ENCODE peak calls at places on chromosomes 7 and 10, in ten cellular contexts. L is HEK293T, Y is NB4, D is EH, V is HuH-7, U is fibroblast of mammary gland, N is lung, I is heart right ventricle, S is bronchial epithelial cell, B is NCI-H774. Q is an unnamed sample.

GRCh38 chr10:72274730-72275350 is 1.1 kb downstream of the DDIT4 start:
- DNase-seq in L (peak), Y (peak), D (peak), V (no peak), U (peak), N (peak), I (peak), S (no peak), B (peak), Q (peak)

GRCh38 chr10:68829494-68829893 is 2.2 kb downstream of the STOX1 start:
- DNase-seq in L (no peak), Y (peak), D (no peak), V (no peak), U (no peak), N (no peak), I (no peak), S (no peak), B (no peak), Q (no peak)

GRCh38 chr10:15344876-15345285 is 26.2 kb downstream of the FAM171A1 start:
- DNase-seq in L (no peak), Y (peak), D (peak), V (peak), U (peak), N (no peak), I (no peak), S (peak), B (peak), Q (no peak)

GRCh38 chr7:7595451-7595850 is 28.8 kb downstream of the MIOS start:
- DNase-seq in L (peak), Y (peak), D (peak), V (no peak), U (peak), N (no peak), I (no peak), S (peak), B (no peak), Q (no peak)

GRCh38 chr7:151876899-151877777 is at the start of gene PRKAG2:
- DNase-seq in L (peak), Y (peak), D (peak), V (peak), U (peak), N (peak), I (peak), S (peak), B (peak), Q (peak)

GRCh38 chr10:126387041-126387908 is 1.0 kb downstream of the ADAM12 start:
- DNase-seq in L (peak), Y (no peak), D (peak), V (no peak), U (peak), N (peak), I (peak), S (peak), B (peak), Q (peak)

GRCh38 chr7:684416-684815 is 42.1 kb upstream of the DNAAF5 start:
- DNase-seq in L (no peak), Y (no peak), D (no peak), V (no peak), U (no peak), N (no peak), I (no peak), S (no peak), B (no peak), Q (no peak)

GRCh38 chr10:32582946-32583345 is 137.0 kb downstream of the CCDC7 start:
- DNase-seq in L (no peak), Y (no peak), D (no peak), V (no peak), U (peak), N (no peak), I (no peak), S (no peak), B (no peak), Q (no peak)

GRCh38 chr7:130349911-130350782 is 5.5 kb downstream of the CPA5 start:
- DNase-seq in L (no peak), Y (peak), D (peak), V (no peak), U (peak), N (no peak), I (no peak), S (no peak), B (no peak), Q (no peak)

GRCh38 chr7:48904975-48905374 is 19.4 kb upstream of the CDC14C start:
- DNase-seq in L (no peak), Y (no peak), D (no peak), V (no peak), U (no peak), N (no peak), I (no peak), S (no peak), B (no peak), Q (no peak)

GRCh38 chr7:68311958-68312357 is 1286.3 kb upstream of the AUTS2 start:
- DNase-seq in L (no peak), Y (no peak), D (no peak), V (no peak), U (no peak), N (no peak), I (no peak), S (no peak), B (no peak), Q (no peak)

GRCh38 chr7:17991866-17992648 is 35.6 kb downstream of the PRPS1L1 start:
- DNase-seq in L (no peak), Y (peak), D (peak), V (no peak), U (peak), N (no peak), I (no peak), S (no peak), B (no peak), Q (no peak)

GRCh38 chr10:87915989-87916388 is 52.6 kb downstream of the PTEN start:
- DNase-seq in L (no peak), Y (peak), D (peak), V (no peak), U (peak), N (no peak), I (no peak), S (peak), B (no peak), Q (no peak)

GRCh38 chr10:131890276-131891195 is 10.3 kb upstream of the PPP2R2D start:
- DNase-seq in L (no peak), Y (no peak), D (no peak), V (no peak), U (no peak), N (no peak), I (no peak), S (no peak), B (no peak), Q (no peak)

GRCh38 chr7:14073988-14074387 is 84.5 kb upstream of the ETV1 start:
- DNase-seq in L (no peak), Y (no peak), D (no peak), V (no peak), U (no peak), N (no peak), I (no peak), S (no peak), B (no peak), Q (no peak)

GRCh38 chr7:83921798-83922607 is 272.6 kb downstream of the SEMA3A start:
- DNase-seq in L (no peak), Y (no peak), D (peak), V (no peak), U (peak), N (no peak), I (no peak), S (peak), B (no peak), Q (no peak)

GRCh38 chr10:69088801-69089501 is 1.0 kb downstream of the SRGN start:
- DNase-seq in L (no peak), Y (peak), D (peak), V (no peak), U (peak), N (no peak), I (no peak), S (no peak), B (no peak), Q (no peak)

GRCh38 chr7:133529861-133530260 is 277.0 kb downstream of the EXOC4 start:
- DNase-seq in L (no peak), Y (no peak), D (no peak), V (no peak), U (no peak), N (no peak), I (no peak), S (no peak), B (peak), Q (no peak)

GRCh38 chr7:150737265-150738055 is at the start of gene GIMAP5:
- DNase-seq in L (no peak), Y (no peak), D (no peak), V (no peak), U (no peak), N (no peak), I (no peak), S (no peak), B (no peak), Q (no peak)

Q was measured in left ventricle myocardium inferior.